ENCODE peak calls at places on chromosomes 7 and 10, in six cellular contexts. R is NAMALWA, B is H9, L is Calu3, X is Ammon's horn, F is ecto neural progenitor cell. A is an unnamed sample.

GRCh38 chr10:32329061-32329460 is 17.9 kb downstream of the EPC1 start:
- DNase-seq in L (no peak), B (no peak), X (no peak), F (no peak), R (no peak), A (no peak)

GRCh38 chr7:110669410-110669809 is 421.5 kb upstream of the LRRN3 start:
- DNase-seq in B (no peak), R (no peak), F (no peak), L (no peak), X (no peak), A (no peak)

GRCh38 chr7:18558503-18558902 is 63.0 kb downstream of the HDAC9 start:
- DNase-seq in F (no peak), X (no peak), R (no peak), B (no peak), L (no peak), A (no peak)

GRCh38 chr10:84177541-84178386 is 4.2 kb downstream of the GPR15LG start:
- DNase-seq in L (no peak), X (no peak), B (no peak), R (peak), F (no peak), A (peak)

GRCh38 chr7:44311561-44312495 is 13.6 kb downstream of the CAMK2B start:
- DNase-seq in L (no peak), B (no peak), R (no peak), F (peak), X (no peak), A (no peak)

GRCh38 chr10:57788117-57788516 is 479.6 kb downstream of the IPMK start:
- DNase-seq in R (no peak), L (no peak), F (no peak), X (no peak), B (no peak), A (no peak)

GRCh38 chr7:118076564-118076963 is 107.4 kb upstream of the LSM8 start:
- DNase-seq in R (no peak), B (no peak), L (no peak), F (no peak), X (no peak), A (no peak)

GRCh38 chr7:36712015-36712414 is 12.3 kb downstream of the AOAH start:
- DNase-seq in X (no peak), F (no peak), R (no peak), L (no peak), B (no peak), A (no peak)

GRCh38 chr10:17068953-17069352 is 60.7 kb downstream of the CUBN start:
- DNase-seq in B (no peak), F (no peak), X (no peak), R (no peak), L (no peak), A (no peak)

GRCh38 chr10:86366902-86367338 is 325 bp upstream of the GRID1 start:
- DNase-seq in F (no peak), R (no peak), B (no peak), L (no peak), X (no peak), A (no peak)

GRCh38 chr10:88931548-88931947 is 21.0 kb downstream of the ACTA2 start:
- DNase-seq in R (no peak), L (no peak), X (no peak), F (no peak), B (no peak), A (no peak)

GRCh38 chr10:129968937-129969527 is 5.0 kb upstream of the EBF3 start:
- DNase-seq in F (peak), B (peak), R (no peak), X (no peak), L (no peak), A (peak)

GRCh38 chr10:119346063-119346835 is 138.9 kb downstream of the GRK5 start:
- DNase-seq in R (no peak), F (no peak), L (no peak), B (no peak), X (no peak), A (no peak)

GRCh38 chr7:127758105-127758504 is 106.1 kb downstream of the SND1 start:
- DNase-seq in B (no peak), R (no peak), X (no peak), F (no peak), L (no peak), A (no peak)

GRCh38 chr10:76298329-76298728 is 866.9 kb downstream of the LRMDA start:
- DNase-seq in X (no peak), B (no peak), R (no peak), L (no peak), F (no peak), A (no peak)

GRCh38 chr7:122528879-122529481 is 169.9 kb downstream of the RNF133 start:
- DNase-seq in R (peak), X (peak), B (no peak), F (no peak), L (no peak), A (peak)

GRCh38 chr7:158564648-158565005 is 23.0 kb downstream of the PTPRN2 start:
- DNase-seq in F (no peak), B (no peak), R (no peak), X (no peak), L (no peak), A (no peak)

GRCh38 chr7:83415840-83416239 is 233.1 kb downstream of the SEMA3E start:
- DNase-seq in B (no peak), F (no peak), R (no peak), L (no peak), X (no peak), A (no peak)

GRCh38 chr7:30594055-30594539 is 581 bp upstream of the GARS1 start:
- DNase-seq in B (peak), L (peak), F (no peak), X (peak), R (peak), A (peak)

GRCh38 chr10:43409385-43410109 is 561 bp upstream of the HNRNPF start:
- DNase-seq in F (no peak), B (no peak), L (peak), R (peak), X (peak), A (peak)

GRCh38 chr10:88347597-88348304 is 235.4 kb downstream of the RNLS start:
- DNase-seq in B (peak), F (no peak), L (no peak), X (no peak), R (no peak), A (no peak)

GRCh38 chr7:157027568-157028527 is 17.4 kb upstream of the MNX1 start:
- DNase-seq in R (no peak), B (no peak), X (no peak), F (no peak), L (peak), A (no peak)

GRCh38 chr7:136956232-136956631 is 87.8 kb downstream of the CHRM2 start:
- DNase-seq in B (no peak), L (no peak), X (no peak), F (no peak), R (no peak), A (no peak)

GRCh38 chr7:95434501-95435421 is at the start of gene PON2:
- DNase-seq in X (peak), R (peak), L (peak), B (peak), F (peak), A (peak)

GRCh38 chr10:57621466-57621865 is 646.2 kb downstream of the IPMK start:
- DNase-seq in F (no peak), X (no peak), R (no peak), B (no peak), L (no peak), A (no peak)

GRCh38 chr10:48205918-48206317 is 68.6 kb downstream of the FRMPD2 start:
- DNase-seq in R (no peak), F (no peak), X (no peak), L (no peak), B (no peak), A (no peak)

GRCh38 chr7:55966851-55967250 is 2.5 kb downstream of the NIPSNAP2 start:
- DNase-seq in X (no peak), F (no peak), R (no peak), L (no peak), B (no peak), A (no peak)

GRCh38 chr7:122394512-122394911 is 90.0 kb upstream of the FEZF1 start:
- DNase-seq in F (no peak), B (no peak), L (no peak), X (no peak), R (no peak), A (no peak)

GRCh38 chr7:51152801-51153200 is 163.8 kb downstream of the COBL start:
- DNase-seq in B (no peak), R (no peak), X (no peak), F (no peak), L (no peak), A (no peak)

GRCh38 chr10:51405580-51406367 is 293.6 kb downstream of the CSTF2T start:
- DNase-seq in B (peak), X (no peak), L (no peak), R (no peak), F (no peak), A (no peak)

GRCh38 chr10:70967591-70968588 is 79.5 kb upstream of the PCBD1 start:
- DNase-seq in R (no peak), F (peak), L (no peak), X (no peak), B (peak), A (no peak)

GRCh38 chr7:84384417-84384816 is 189.8 kb upstream of the SEMA3A start:
- DNase-seq in R (no peak), X (no peak), B (no peak), F (no peak), L (no peak), A (no peak)

GRCh38 chr10:73920084-73920483 is 9.2 kb downstream of the PLAU start:
- DNase-seq in B (no peak), R (peak), F (no peak), L (no peak), X (peak), A (peak)

GRCh38 chr10:126384269-126384873 is 3.9 kb downstream of the ADAM12 start:
- DNase-seq in F (no peak), L (no peak), B (no peak), X (no peak), R (no peak), A (no peak)

GRCh38 chr10:3976718-3977117 is 191.7 kb upstream of the KLF6 start:
- DNase-seq in B (no peak), R (peak), L (no peak), F (no peak), X (no peak), A (no peak)

GRCh38 chr7:22486597-22486996 is 13.4 kb downstream of the STEAP1B start:
- DNase-seq in X (no peak), B (no peak), F (no peak), R (no peak), L (no peak), A (no peak)

GRCh38 chr7:133741703-133742102 is 385.4 kb upstream of the LRGUK start:
- DNase-seq in B (no peak), R (no peak), X (no peak), L (no peak), F (no peak), A (no peak)

GRCh38 chr7:36301914-36302771 is 87.5 kb upstream of the ANLN start:
- DNase-seq in X (no peak), L (no peak), B (no peak), R (no peak), F (peak), A (no peak)

GRCh38 chr10:7300327-7300726 is 110.5 kb downstream of the SFMBT2 start:
- DNase-seq in L (no peak), F (no peak), R (no peak), B (no peak), X (no peak), A (no peak)

GRCh38 chr10:44723082-44723481 is 188.1 kb upstream of the TMEM72 start:
- DNase-seq in B (no peak), L (no peak), R (no peak), F (no peak), X (no peak), A (peak)